ENCODE peak calls at places on chromosomes 7 and 10, in six cellular contexts. K, D, G, B, T and U are unnamed samples.

GRCh38 chr10:79038841-79039201 is 29.9 kb upstream of the ZMIZ1 start:
- DNase-seq in K (no peak), D (peak; percentile 42), G (no peak), B (no peak), T (no peak), U (no peak)

GRCh38 chr7:32259917-32260596 is 189.8 kb upstream of the PDE1C start:
- DNase-seq in K (no peak), D (no peak), G (no peak), B (no peak), T (peak; percentile 43), U (no peak)

GRCh38 chr7:44144426-44144967 is 3.4 kb upstream of the MYL7 start:
- DNase-seq in K (no peak), D (peak; percentile 57), G (no peak), B (no peak), T (no peak), U (no peak)

GRCh38 chr10:129104266-129105045 is 362.6 kb upstream of the MGMT start:
- DNase-seq in K (no peak), D (no peak), G (no peak), B (no peak), T (no peak), U (no peak)

GRCh38 chr10:62308101-62308500 is 39.5 kb upstream of the RTKN2 start:
- DNase-seq in K (no peak), D (no peak), G (no peak), B (no peak), T (no peak), U (no peak)

GRCh38 chr10:113034008-113034407 is 84.0 kb downstream of the TCF7L2 start:
- DNase-seq in K (no peak), D (no peak), G (no peak), B (no peak), T (no peak), U (no peak)

GRCh38 chr7:27775772-27776171 is 35.8 kb downstream of the TAX1BP1 start:
- DNase-seq in K (no peak), D (no peak), G (no peak), B (no peak), T (no peak), U (no peak)

GRCh38 chr7:25031007-25031406 is 51.0 kb upstream of the OSBPL3 start:
- DNase-seq in K (peak; percentile 5), D (no peak), G (no peak), B (no peak), T (no peak), U (no peak)

GRCh38 chr10:118595598-118596425 is at the start of gene PRLHR:
- DNase-seq in K (no peak), D (no peak), G (peak; percentile 74), B (peak; percentile 29), T (peak; percentile 49), U (no peak)

GRCh38 chr10:76324283-76324682 is 892.9 kb downstream of the LRMDA start:
- DNase-seq in K (peak; percentile 81), D (peak; percentile 84), G (peak; percentile 56), B (no peak), T (peak; percentile 54), U (peak; percentile 59)

GRCh38 chr10:35167342-35167741 is 40.7 kb downstream of the CREM start:
- DNase-seq in K (no peak), D (no peak), G (no peak), B (no peak), T (no peak), U (no peak)

GRCh38 chr10:5968037-5968680 is 9.2 kb downstream of the IL15RA start:
- DNase-seq in K (no peak), D (no peak), G (no peak), B (no peak), T (no peak), U (no peak)

GRCh38 chr10:130927157-130927556 is 384.4 kb downstream of the TCERG1L start:
- DNase-seq in K (no peak), D (no peak), G (no peak), B (no peak), T (no peak), U (no peak)

GRCh38 chr10:6721964-6722615 is 142.0 kb upstream of the PRKCQ start:
- DNase-seq in K (no peak), D (no peak), G (no peak), B (no peak), T (no peak), U (no peak)

GRCh38 chr10:2852574-2853323 is 214.6 kb upstream of the PFKP start:
- DNase-seq in K (no peak), D (no peak), G (no peak), B (no peak), T (no peak), U (no peak)

GRCh38 chr10:77889277-77889903 is 37.2 kb downstream of the DLG5 start:
- DNase-seq in K (peak; percentile 81), D (no peak), G (peak; percentile 76), B (peak; percentile 30), T (peak; percentile 92), U (no peak)

GRCh38 chr10:505459-505858 is 184.0 kb downstream of the DIP2C start:
- DNase-seq in K (no peak), D (peak; percentile 24), G (no peak), B (no peak), T (no peak), U (no peak)

GRCh38 chr10:9315292-9315691 is 1260.8 kb downstream of the GATA3 start:
- DNase-seq in K (no peak), D (no peak), G (no peak), B (no peak), T (no peak), U (no peak)

GRCh38 chr10:21740989-21741388 is 207.0 kb downstream of the MLLT10 start:
- DNase-seq in K (no peak), D (no peak), G (no peak), B (no peak), T (no peak), U (no peak)
- H3K36me3 ChIP-seq in K (no peaks in the 10 kb centered on the region), D (peaks cover 40% of the 10 kb centered on the region), G (no peaks in the 10 kb centered on the region), B (peaks cover 93% of the 10 kb centered on the region), T (peaks cover 2% of the 10 kb centered on the region), U (peaks cover 12% of the 10 kb centered on the region)

GRCh38 chr10:96556003-96556402 is 30.8 kb downstream of the TM9SF3 start:
- DNase-seq in K (no peak), D (no peak), G (peak; percentile 20), B (no peak), T (no peak), U (no peak)
- TF ChIP-seq CTCF in K (no peak), D (no peak), G (peak; percentile 50), B (peak; percentile 13), T (peak; percentile 36), U (peak; percentile 27)

GRCh38 chr7:149071182-149071635 is 19.3 kb downstream of the ZNF786 start:
- DNase-seq in K (no peak), D (no peak), G (no peak), B (no peak), T (no peak), U (no peak)
- H3K36me3 ChIP-seq in K (no peaks in the 10 kb centered on the region), D (peaks cover 28% of the 10 kb centered on the region), G (no peaks in the 10 kb centered on the region), B (peaks cover 53% of the 10 kb centered on the region), T (peaks cover 5% of the 10 kb centered on the region), U (peaks cover 56% of the 10 kb centered on the region)

DNA sequence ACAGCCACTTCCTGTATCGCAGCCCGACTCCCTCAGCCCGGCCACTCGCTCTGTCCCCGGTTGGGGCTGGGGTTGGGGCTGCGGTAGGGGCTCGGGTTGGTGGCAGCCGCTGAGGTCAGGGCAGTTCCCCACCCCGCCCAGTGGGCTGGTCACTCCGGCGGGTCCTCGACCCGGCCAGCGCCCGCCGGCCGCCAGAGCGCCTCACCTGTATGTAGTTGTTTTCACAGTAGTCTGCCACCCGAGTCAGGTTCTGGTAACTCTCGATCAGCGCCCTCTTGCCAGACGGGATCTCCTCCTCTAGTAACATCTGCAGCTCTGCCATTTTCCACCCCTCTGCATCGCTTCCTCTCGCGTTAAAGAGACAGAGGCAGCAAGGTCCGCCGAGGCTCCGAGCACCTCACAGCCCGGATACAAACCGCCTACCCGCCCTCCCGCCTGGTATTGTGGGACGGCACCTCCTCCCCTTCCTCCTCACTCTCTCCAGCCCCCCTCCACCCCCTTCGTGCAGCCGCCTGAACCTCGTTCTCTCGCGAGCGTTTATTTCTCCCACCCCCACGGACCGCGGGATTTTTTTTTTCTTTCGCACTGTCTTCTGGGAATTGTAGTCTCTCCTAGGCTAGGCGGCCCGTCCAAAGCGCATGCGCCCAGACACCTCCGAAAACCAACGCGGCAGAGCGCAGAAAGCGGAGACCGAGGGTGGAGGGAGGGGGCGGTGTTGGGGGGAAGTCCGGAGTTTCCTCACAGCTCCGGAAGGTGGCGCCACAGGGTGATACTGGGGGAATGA is at the start of gene ABI1:
- DNase-seq in K (peak; percentile 97), D (peak; percentile 98), G (peak; percentile 99), B (peak; percentile 96), T (peak; percentile 99), U (peak; percentile 98)
- TF ChIP-seq CTCF in K (peak; percentile 55), D (no peak), G (peak; percentile 93), B (peak; percentile 63), T (no peak), U (no peak)

DNA sequence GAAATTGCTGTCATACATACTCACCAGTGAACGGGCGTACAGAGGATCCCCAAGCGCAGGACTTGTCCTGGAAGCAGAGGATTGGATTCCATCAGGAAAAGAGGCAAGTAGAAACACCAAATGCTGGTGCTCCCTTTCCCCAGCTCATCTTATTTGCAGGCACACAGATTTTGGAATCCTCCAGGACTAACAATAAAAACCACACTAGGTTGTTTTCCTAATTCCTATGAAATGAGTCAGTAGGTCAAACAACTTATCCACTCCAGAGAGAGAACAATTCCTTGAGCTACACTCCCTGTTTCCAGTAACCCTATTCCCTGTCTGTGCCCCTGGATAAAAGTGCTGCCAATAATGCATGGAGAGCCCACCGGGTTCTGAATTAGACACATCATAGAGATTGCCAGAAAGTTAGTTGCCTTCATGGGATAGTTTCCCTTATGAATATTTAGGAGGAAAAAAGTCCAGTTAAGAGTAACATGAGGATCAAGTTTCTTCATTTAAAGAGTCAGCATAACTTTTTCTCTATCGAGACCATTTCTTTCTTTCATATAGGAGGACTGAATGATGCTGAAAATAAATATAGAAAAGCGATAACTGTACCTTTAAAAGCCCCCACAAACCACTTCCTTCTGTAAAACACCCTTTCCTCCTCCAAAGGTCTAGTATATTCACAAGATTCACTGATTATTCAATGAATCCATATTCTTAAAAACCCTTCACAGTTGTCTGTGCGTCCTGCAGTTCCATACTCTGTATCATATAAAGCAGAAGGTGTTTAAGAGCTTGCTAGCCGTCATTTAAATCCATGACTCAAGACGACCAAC is 178.3 kb upstream of the KLF14 start:
- DNase-seq in K (peak; percentile 32), D (peak; percentile 60), G (no peak), B (no peak), T (no peak), U (no peak)
- H3K36me3 ChIP-seq in K (no peaks in the 10 kb centered on the region), D (peaks cover 5% of the 10 kb centered on the region), G (no peaks in the 10 kb centered on the region), B (no peaks in the 10 kb centered on the region), T (no peaks in the 10 kb centered on the region), U (peaks cover 13% of the 10 kb centered on the region)